ENCODE peak calls at places on chromosomes 1 and 21, in five cellular contexts. O is H1, A is K562, R is GM12878, H is HepG2. P is an unnamed sample.

GRCh38 chr1:53902235-53902920 is 8.4 kb downstream of the DIO1 start:
- DNase-seq in O (no peak), A (no peak), R (no peak), H (peak), P (no peak)

GRCh38 chr1:3545363-3546047 is 65.8 kb downstream of the MEGF6 start:
- DNase-seq in O (no peak), A (no peak), R (no peak), H (no peak), P (no peak)

GRCh38 chr21:41926807-41927171 is 27.0 kb downstream of the C2CD2 start:
- DNase-seq in O (no peak), A (no peak), R (no peak), H (no peak), P (no peak)

GRCh38 chr1:179821524-179821923 is 56.1 kb downstream of the TOR1AIP2 start:
- DNase-seq in O (no peak), A (no peak), R (no peak), H (no peak), P (no peak)

GRCh38 chr1:54297596-54298283 is 97.8 kb downstream of the MRPL37 start:
- DNase-seq in O (no peak), A (no peak), R (no peak), H (no peak), P (no peak)

GRCh38 chr1:89908993-89909436 is 85.9 kb upstream of the ZNF326 start:
- DNase-seq in O (no peak), A (no peak), R (no peak), H (no peak), P (no peak)

GRCh38 chr1:213953816-213954215 is 34.0 kb upstream of the PROX1 start:
- DNase-seq in O (no peak), A (no peak), R (no peak), H (no peak), P (no peak)

GRCh38 chr1:214216779-214217178 is 64.2 kb upstream of the SMYD2 start:
- DNase-seq in O (no peak), A (no peak), R (no peak), H (peak), P (no peak)

GRCh38 chr1:166839600-166840308 is 479 bp downstream of the POGK start:
- DNase-seq in O (peak), A (peak), R (no peak), H (peak), P (no peak)

DNA sequence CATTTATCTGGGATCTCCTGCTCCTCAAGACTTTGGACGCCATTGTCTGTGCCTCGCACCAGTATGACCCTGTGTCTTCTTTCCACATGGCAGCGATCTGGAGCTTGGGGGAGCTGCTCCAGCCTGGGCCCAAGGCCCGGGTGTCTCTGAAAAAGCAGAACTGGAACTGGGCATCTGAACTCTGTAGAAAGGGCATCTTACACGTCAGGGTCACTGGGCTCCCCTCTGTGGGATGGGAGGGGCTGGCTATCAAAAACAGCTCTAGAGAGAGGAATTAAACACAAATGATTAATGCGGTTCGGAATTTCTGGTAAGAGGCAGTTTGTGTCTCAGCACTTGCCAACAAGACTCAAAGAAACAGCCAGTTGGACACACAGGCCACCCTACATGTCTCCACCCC is 16.1 kb downstream of the FCRL1 start:
- DNase-seq in O (no peak), A (no peak), R (no peak), H (no peak), P (no peak)
- TF ChIP-seq SP1 in O (no peak), A (no peak), R (no peak), H (no peak), P (no peak)

GRCh38 chr21:45226540-45227326 is 61.0 kb downstream of the POFUT2 start:
- DNase-seq in O (no peak), A (no peak), R (no peak), H (no peak), P (no peak)

GRCh38 chr21:45225741-45226327 is 61.9 kb downstream of the POFUT2 start:
- DNase-seq in O (no peak), A (no peak), R (no peak), H (no peak), P (no peak)

GRCh38 chr21:45228171-45228641 is 59.5 kb downstream of the POFUT2 start:
- DNase-seq in O (no peak), A (no peak), R (no peak), H (peak), P (peak)

GRCh38 chr21:45228656-45229240 is 58.9 kb downstream of the POFUT2 start:
- DNase-seq in O (no peak), A (no peak), R (no peak), H (no peak), P (no peak)

GRCh38 chr21:45227735-45228134 is 60.0 kb downstream of the POFUT2 start:
- DNase-seq in O (no peak), A (no peak), R (no peak), H (no peak), P (no peak)
- TF ChIP-seq CEBPB in O (no peak), A (no peak), R (no peak), H (no peak), P (no peak)

GRCh38 chr1:170669586-170670332 is 5.8 kb downstream of the PRRX1 start:
- DNase-seq in O (no peak), A (no peak), R (no peak), H (no peak), P (no peak)
- TF ChIP-seq EZH2 in O (peak), A (no peak), R (no peak), H (no peak), P (no peak)

GRCh38 chr1:37189111-37189510 is 154.8 kb upstream of the GRIK3 start:
- DNase-seq in O (no peak), A (no peak), R (no peak), H (no peak), P (no peak)
- TF ChIP-seq SP1 in O (no peak), A (no peak), R (no peak), H (no peak), P (no peak)

GRCh38 chr1:84856871-84857270 is 36.1 kb downstream of the LPAR3 start:
- DNase-seq in O (no peak), A (no peak), R (no peak), H (no peak), P (no peak)

GRCh38 chr1:84855168-84855567 is 37.8 kb downstream of the LPAR3 start:
- DNase-seq in O (no peak), A (no peak), R (no peak), H (no peak), P (no peak)

GRCh38 chr1:84855947-84856660 is 36.9 kb downstream of the LPAR3 start:
- DNase-seq in O (no peak), A (no peak), R (no peak), H (no peak), P (no peak)

GRCh38 chr1:84851839-84852238 is 41.2 kb downstream of the LPAR3 start:
- DNase-seq in O (no peak), A (no peak), R (no peak), H (no peak), P (no peak)

DNA sequence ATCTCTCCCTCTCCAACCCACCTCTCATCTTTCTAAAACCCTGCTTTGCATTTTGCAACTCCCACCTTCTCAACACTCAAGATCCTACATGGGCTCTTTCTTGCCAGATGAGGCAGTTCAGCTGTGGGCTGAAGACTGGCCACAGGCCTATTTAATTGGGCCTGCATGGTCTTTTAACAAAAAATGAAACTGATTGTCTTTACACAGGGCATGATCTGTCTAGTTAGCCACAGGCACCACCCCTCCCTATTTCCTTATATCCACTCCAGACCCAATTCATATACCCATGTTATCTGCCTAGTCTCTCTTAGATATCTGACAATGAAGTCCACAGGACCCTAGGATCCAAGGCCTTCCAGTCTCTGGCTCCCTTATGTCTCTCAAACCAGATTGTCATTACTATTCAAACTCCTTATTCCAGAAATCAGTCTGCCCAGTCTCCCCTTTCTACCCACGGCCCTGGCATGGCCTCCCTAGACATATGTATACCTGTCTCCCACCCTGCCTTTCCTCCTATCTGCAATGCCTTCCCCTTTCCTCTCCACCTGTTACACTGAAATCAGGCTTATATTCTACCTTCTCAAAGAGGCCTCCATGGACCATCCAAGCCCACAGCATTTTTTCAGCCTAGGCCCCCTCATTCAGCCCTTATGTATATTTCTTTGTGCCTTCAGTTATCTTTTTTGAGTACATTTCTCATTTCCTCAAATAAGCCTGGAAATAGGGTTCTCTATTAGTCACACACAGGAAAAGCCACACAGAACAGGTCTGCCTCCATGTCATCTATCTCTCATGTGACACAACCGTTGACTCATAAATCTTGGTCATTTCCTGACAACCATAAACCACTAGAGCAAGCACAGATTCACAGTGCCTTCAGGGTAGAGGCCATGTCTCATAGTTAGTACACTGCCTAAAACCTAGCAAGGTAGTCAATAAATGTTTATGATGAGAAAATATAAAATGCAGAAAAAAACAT is 39.0 kb downstream of the LPAR3 start:
- DNase-seq in O (no peak), A (no peak), R (peak), H (no peak), P (peak)
- TF ChIP-seq CEBPB in O (no peak), A (no peak), R (no peak), H (no peak), P (peak)

DNA sequence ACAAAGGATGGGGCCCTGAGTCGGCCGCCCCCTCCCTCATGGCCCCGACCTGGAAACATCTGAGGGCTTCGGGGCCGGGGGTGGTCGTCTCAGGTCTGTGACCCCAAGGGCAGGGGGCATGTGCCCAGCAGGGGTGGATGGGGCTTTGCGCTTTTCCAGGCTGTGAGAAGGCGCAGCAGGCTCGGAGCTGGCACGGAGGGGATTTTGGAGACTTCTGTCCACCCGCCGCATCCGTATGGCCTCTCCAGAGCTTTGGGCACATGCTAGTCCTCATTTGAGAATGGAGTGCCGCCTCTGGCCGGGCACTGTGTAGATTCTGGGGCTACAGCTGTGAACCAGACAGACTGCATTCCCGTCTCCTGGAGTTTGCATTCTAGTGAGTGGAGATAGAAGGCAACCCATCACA is 66.1 kb upstream of the WNT4 start:
- DNase-seq in O (peak), A (no peak), R (no peak), H (no peak), P (no peak)
- TF ChIP-seq EZH2 in O (no peak), A (no peak), R (no peak), H (no peak), P (no peak)

GRCh38 chr1:110877776-110878175 is 4.8 kb downstream of the CD53 start:
- DNase-seq in O (no peak), A (no peak), R (no peak), H (no peak), P (no peak)

GRCh38 chr1:110875216-110875731 is 2.3 kb downstream of the CD53 start:
- DNase-seq in O (no peak), A (no peak), R (peak), H (no peak), P (no peak)

GRCh38 chr1:110877364-110877763 is 4.4 kb downstream of the CD53 start:
- DNase-seq in O (no peak), A (no peak), R (no peak), H (no peak), P (no peak)

GRCh38 chr1:110878993-110879392 is 6.0 kb downstream of the CD53 start:
- DNase-seq in O (no peak), A (no peak), R (no peak), H (no peak), P (no peak)

DNA sequence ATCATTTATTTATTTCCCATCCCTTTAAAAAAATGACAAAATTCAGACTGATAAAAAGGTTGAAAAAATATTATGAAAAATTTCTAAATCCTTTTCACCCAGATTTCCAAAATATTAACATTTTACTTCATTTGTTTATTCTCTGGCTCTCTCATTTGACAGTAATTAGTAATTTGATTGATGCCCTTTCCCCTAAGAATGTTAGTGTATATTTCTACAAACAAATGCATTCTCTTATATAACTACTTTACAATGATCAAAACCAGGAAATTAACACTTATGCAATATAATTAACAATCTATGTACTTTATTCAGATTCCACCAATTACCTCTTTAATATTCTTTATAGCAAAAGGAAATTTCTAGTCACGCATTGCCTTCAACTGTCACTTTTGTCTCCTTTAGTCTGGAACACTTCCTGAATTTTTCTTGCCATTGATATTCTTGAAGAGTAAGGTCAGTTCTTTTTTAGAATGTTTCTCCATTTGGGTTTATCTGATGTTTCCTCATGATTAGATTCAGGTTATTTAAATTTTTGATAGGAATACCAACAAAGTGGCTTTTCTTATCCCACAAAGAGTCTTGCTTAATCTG is 3.9 kb downstream of the CD53 start:
- DNase-seq in O (no peak), A (no peak), R (no peak), H (no peak), P (no peak)
- TF ChIP-seq SP1 in O (no peak), A (no peak), R (no peak), H (no peak), P (no peak)

GRCh38 chr1:40531381-40532061 is at the start of gene ZNF684:
- DNase-seq in O (peak), A (peak), R (peak), H (peak), P (peak)

GRCh38 chr1:40534589-40534988 is 3.2 kb downstream of the ZNF684 start:
- DNase-seq in O (no peak), A (no peak), R (no peak), H (no peak), P (no peak)

GRCh38 chr1:40532844-40533424 is 1.5 kb downstream of the ZNF684 start:
- DNase-seq in O (no peak), A (peak), R (peak), H (peak), P (peak)

GRCh38 chr1:40530735-40531380 is 579 bp upstream of the ZNF684 start:
- DNase-seq in O (no peak), A (peak), R (no peak), H (no peak), P (no peak)

DNA sequence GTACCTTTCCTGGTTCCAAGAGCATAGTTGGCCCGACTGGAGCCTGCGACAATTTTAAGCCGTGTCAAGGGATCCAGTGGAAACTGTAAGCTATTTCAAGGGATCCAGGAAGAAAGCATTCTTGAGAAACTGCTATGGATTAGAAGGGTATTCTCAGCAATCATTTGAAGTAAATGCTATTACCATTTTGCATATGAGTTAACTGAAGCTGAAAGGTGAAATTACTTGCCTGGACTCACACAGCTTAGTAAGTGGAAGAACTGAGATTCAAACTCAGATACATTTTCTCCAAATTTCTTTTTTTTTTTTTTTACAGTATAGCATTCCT is 589 bp downstream of the ZNF684 start:
- DNase-seq in O (no peak), A (no peak), R (no peak), H (no peak), P (no peak)
- TF ChIP-seq CEBPB in O (no peak), A (no peak), R (no peak), H (no peak), P (no peak)